ENCODE peak calls at places on chromosomes 7 and 10, in seven cellular contexts. One of them, this sample, is unnamed.

GRCh38 chr7:106283831-106284515 is 810 bp downstream of the NAMPT start:
- DNase-seq in activated T-helper 1 cell treated with anti-CD3 and anti-CD28 coated beads, Interleukin-2, amount 50 U/mL, for 16 hours: peak
- DNase-seq in AG20443: peak
- DNase-seq in uterus: peak
- DNase-seq in progenitor cell of endocrine pancreas: no peak
- DNase-seq in activated CD4-positive, alpha-beta T cell treated with anti-CD3 and anti-CD28 coated beads, Interleukin-2, amount 10 ng/mL, durations not matched to agents 7 days and 5 days: peak
- DNase-seq in nephron progenitor cell: peak
- DNase-seq in this sample: no peak

GRCh38 chr7:129569811-129570215 is 41.7 kb upstream of the NRF1 start:
- DNase-seq in activated T-helper 1 cell treated with anti-CD3 and anti-CD28 coated beads, Interleukin-2, amount 50 U/mL, for 16 hours: no peak
- DNase-seq in progenitor cell of endocrine pancreas: no peak
- DNase-seq in nephron progenitor cell: no peak
- DNase-seq in activated CD4-positive, alpha-beta T cell treated with anti-CD3 and anti-CD28 coated beads, Interleukin-2, amount 10 ng/mL, durations not matched to agents 7 days and 5 days: no peak
- DNase-seq in uterus: no peak
- DNase-seq in AG20443: peak
- DNase-seq in this sample: no peak

GRCh38 chr10:109737626-109738025 is 185.7 kb downstream of the XPNPEP1 start:
- DNase-seq in AG20443: no peak
- DNase-seq in uterus: no peak
- DNase-seq in nephron progenitor cell: no peak
- DNase-seq in activated CD4-positive, alpha-beta T cell treated with anti-CD3 and anti-CD28 coated beads, Interleukin-2, amount 10 ng/mL, durations not matched to agents 7 days and 5 days: no peak
- DNase-seq in progenitor cell of endocrine pancreas: no peak
- DNase-seq in activated T-helper 1 cell treated with anti-CD3 and anti-CD28 coated beads, Interleukin-2, amount 50 U/mL, for 16 hours: no peak
- DNase-seq in this sample: no peak

GRCh38 chr10:92965314-92965713 is 95.3 kb upstream of the CYP26C1 start:
- DNase-seq in progenitor cell of endocrine pancreas: no peak
- DNase-seq in activated T-helper 1 cell treated with anti-CD3 and anti-CD28 coated beads, Interleukin-2, amount 50 U/mL, for 16 hours: no peak
- DNase-seq in AG20443: peak
- DNase-seq in activated CD4-positive, alpha-beta T cell treated with anti-CD3 and anti-CD28 coated beads, Interleukin-2, amount 10 ng/mL, durations not matched to agents 7 days and 5 days: peak
- DNase-seq in uterus: no peak
- DNase-seq in nephron progenitor cell: peak
- DNase-seq in this sample: peak

GRCh38 chr10:131514454-131514853 is 202.9 kb upstream of the TCERG1L start:
- DNase-seq in activated T-helper 1 cell treated with anti-CD3 and anti-CD28 coated beads, Interleukin-2, amount 50 U/mL, for 16 hours: no peak
- DNase-seq in nephron progenitor cell: peak
- DNase-seq in uterus: no peak
- DNase-seq in activated CD4-positive, alpha-beta T cell treated with anti-CD3 and anti-CD28 coated beads, Interleukin-2, amount 10 ng/mL, durations not matched to agents 7 days and 5 days: no peak
- DNase-seq in AG20443: no peak
- DNase-seq in progenitor cell of endocrine pancreas: no peak
- DNase-seq in this sample: no peak

GRCh38 chr7:75885011-75885410 is 6.2 kb downstream of the RHBDD2 start:
- DNase-seq in activated T-helper 1 cell treated with anti-CD3 and anti-CD28 coated beads, Interleukin-2, amount 50 U/mL, for 16 hours: no peak
- DNase-seq in activated CD4-positive, alpha-beta T cell treated with anti-CD3 and anti-CD28 coated beads, Interleukin-2, amount 10 ng/mL, durations not matched to agents 7 days and 5 days: no peak
- DNase-seq in progenitor cell of endocrine pancreas: no peak
- DNase-seq in AG20443: no peak
- DNase-seq in nephron progenitor cell: no peak
- DNase-seq in uterus: no peak
- DNase-seq in this sample: no peak

GRCh38 chr7:6284055-6284400 is 11.6 kb upstream of the CYTH3 start:
- DNase-seq in activated CD4-positive, alpha-beta T cell treated with anti-CD3 and anti-CD28 coated beads, Interleukin-2, amount 10 ng/mL, durations not matched to agents 7 days and 5 days: no peak
- DNase-seq in AG20443: no peak
- DNase-seq in progenitor cell of endocrine pancreas: no peak
- DNase-seq in uterus: no peak
- DNase-seq in nephron progenitor cell: no peak
- DNase-seq in activated T-helper 1 cell treated with anti-CD3 and anti-CD28 coated beads, Interleukin-2, amount 50 U/mL, for 16 hours: no peak
- DNase-seq in this sample: no peak

GRCh38 chr7:37311282-37311868 is 137.3 kb downstream of the ELMO1 start:
- DNase-seq in uterus: no peak
- DNase-seq in AG20443: no peak
- DNase-seq in nephron progenitor cell: no peak
- DNase-seq in progenitor cell of endocrine pancreas: no peak
- DNase-seq in activated T-helper 1 cell treated with anti-CD3 and anti-CD28 coated beads, Interleukin-2, amount 50 U/mL, for 16 hours: peak
- DNase-seq in activated CD4-positive, alpha-beta T cell treated with anti-CD3 and anti-CD28 coated beads, Interleukin-2, amount 10 ng/mL, durations not matched to agents 7 days and 5 days: no peak
- DNase-seq in this sample: no peak

GRCh38 chr7:18402488-18403183 is 92.9 kb upstream of the HDAC9 start:
- DNase-seq in AG20443: peak
- DNase-seq in activated CD4-positive, alpha-beta T cell treated with anti-CD3 and anti-CD28 coated beads, Interleukin-2, amount 10 ng/mL, durations not matched to agents 7 days and 5 days: no peak
- DNase-seq in activated T-helper 1 cell treated with anti-CD3 and anti-CD28 coated beads, Interleukin-2, amount 50 U/mL, for 16 hours: no peak
- DNase-seq in nephron progenitor cell: no peak
- DNase-seq in uterus: no peak
- DNase-seq in progenitor cell of endocrine pancreas: no peak
- DNase-seq in this sample: no peak

GRCh38 chr10:12130237-12130872 is 878 bp downstream of the SEC61A2 start:
- DNase-seq in progenitor cell of endocrine pancreas: no peak
- DNase-seq in AG20443: peak
- DNase-seq in nephron progenitor cell: peak
- DNase-seq in activated T-helper 1 cell treated with anti-CD3 and anti-CD28 coated beads, Interleukin-2, amount 50 U/mL, for 16 hours: no peak
- DNase-seq in uterus: peak
- DNase-seq in activated CD4-positive, alpha-beta T cell treated with anti-CD3 and anti-CD28 coated beads, Interleukin-2, amount 10 ng/mL, durations not matched to agents 7 days and 5 days: peak
- DNase-seq in this sample: peak

GRCh38 chr7:27143022-27143949 is at the start of gene HOXA5:
- DNase-seq in nephron progenitor cell: peak
- DNase-seq in AG20443: no peak
- DNase-seq in uterus: peak
- DNase-seq in progenitor cell of endocrine pancreas: peak
- DNase-seq in activated T-helper 1 cell treated with anti-CD3 and anti-CD28 coated beads, Interleukin-2, amount 50 U/mL, for 16 hours: no peak
- DNase-seq in activated CD4-positive, alpha-beta T cell treated with anti-CD3 and anti-CD28 coated beads, Interleukin-2, amount 10 ng/mL, durations not matched to agents 7 days and 5 days: no peak
- DNase-seq in this sample: peak

GRCh38 chr10:67839957-67840356 is 2.0 kb upstream of the DNAJC12 start:
- DNase-seq in activated T-helper 1 cell treated with anti-CD3 and anti-CD28 coated beads, Interleukin-2, amount 50 U/mL, for 16 hours: no peak
- DNase-seq in activated CD4-positive, alpha-beta T cell treated with anti-CD3 and anti-CD28 coated beads, Interleukin-2, amount 10 ng/mL, durations not matched to agents 7 days and 5 days: no peak
- DNase-seq in nephron progenitor cell: no peak
- DNase-seq in AG20443: no peak
- DNase-seq in progenitor cell of endocrine pancreas: no peak
- DNase-seq in uterus: no peak
- DNase-seq in this sample: no peak

GRCh38 chr10:42979181-42979580 is 97.7 kb upstream of the RET start:
- DNase-seq in activated T-helper 1 cell treated with anti-CD3 and anti-CD28 coated beads, Interleukin-2, amount 50 U/mL, for 16 hours: no peak
- DNase-seq in progenitor cell of endocrine pancreas: no peak
- DNase-seq in activated CD4-positive, alpha-beta T cell treated with anti-CD3 and anti-CD28 coated beads, Interleukin-2, amount 10 ng/mL, durations not matched to agents 7 days and 5 days: no peak
- DNase-seq in nephron progenitor cell: no peak
- DNase-seq in uterus: peak
- DNase-seq in AG20443: no peak
- DNase-seq in this sample: peak

GRCh38 chr10:77417806-77418205 is 219.8 kb downstream of the KCNMA1 start:
- DNase-seq in activated CD4-positive, alpha-beta T cell treated with anti-CD3 and anti-CD28 coated beads, Interleukin-2, amount 10 ng/mL, durations not matched to agents 7 days and 5 days: no peak
- DNase-seq in uterus: peak
- DNase-seq in AG20443: no peak
- DNase-seq in nephron progenitor cell: no peak
- DNase-seq in progenitor cell of endocrine pancreas: no peak
- DNase-seq in activated T-helper 1 cell treated with anti-CD3 and anti-CD28 coated beads, Interleukin-2, amount 50 U/mL, for 16 hours: no peak
- DNase-seq in this sample: no peak

GRCh38 chr7:6256709-6257535 is 15.5 kb downstream of the CYTH3 start:
- DNase-seq in AG20443: peak
- DNase-seq in progenitor cell of endocrine pancreas: no peak
- DNase-seq in uterus: no peak
- DNase-seq in nephron progenitor cell: no peak
- DNase-seq in activated T-helper 1 cell treated with anti-CD3 and anti-CD28 coated beads, Interleukin-2, amount 50 U/mL, for 16 hours: no peak
- DNase-seq in activated CD4-positive, alpha-beta T cell treated with anti-CD3 and anti-CD28 coated beads, Interleukin-2, amount 10 ng/mL, durations not matched to agents 7 days and 5 days: no peak
- DNase-seq in this sample: no peak

GRCh38 chr7:47403341-47403866 is 178.5 kb downstream of the TNS3 start:
- DNase-seq in activated CD4-positive, alpha-beta T cell treated with anti-CD3 and anti-CD28 coated beads, Interleukin-2, amount 10 ng/mL, durations not matched to agents 7 days and 5 days: no peak
- DNase-seq in progenitor cell of endocrine pancreas: no peak
- DNase-seq in activated T-helper 1 cell treated with anti-CD3 and anti-CD28 coated beads, Interleukin-2, amount 50 U/mL, for 16 hours: no peak
- DNase-seq in AG20443: no peak
- DNase-seq in uterus: no peak
- DNase-seq in nephron progenitor cell: no peak
- DNase-seq in this sample: no peak

GRCh38 chr10:131034451-131034850 is 277.1 kb downstream of the TCERG1L start:
- DNase-seq in activated CD4-positive, alpha-beta T cell treated with anti-CD3 and anti-CD28 coated beads, Interleukin-2, amount 10 ng/mL, durations not matched to agents 7 days and 5 days: no peak
- DNase-seq in AG20443: no peak
- DNase-seq in activated T-helper 1 cell treated with anti-CD3 and anti-CD28 coated beads, Interleukin-2, amount 50 U/mL, for 16 hours: no peak
- DNase-seq in nephron progenitor cell: no peak
- DNase-seq in uterus: no peak
- DNase-seq in progenitor cell of endocrine pancreas: no peak
- DNase-seq in this sample: peak

GRCh38 chr10:62492012-62492869 is 118.1 kb downstream of the ZNF365 start:
- DNase-seq in AG20443: peak
- DNase-seq in uterus: no peak
- DNase-seq in activated T-helper 1 cell treated with anti-CD3 and anti-CD28 coated beads, Interleukin-2, amount 50 U/mL, for 16 hours: no peak
- DNase-seq in nephron progenitor cell: no peak
- DNase-seq in activated CD4-positive, alpha-beta T cell treated with anti-CD3 and anti-CD28 coated beads, Interleukin-2, amount 10 ng/mL, durations not matched to agents 7 days and 5 days: no peak
- DNase-seq in progenitor cell of endocrine pancreas: no peak
- DNase-seq in this sample: no peak

GRCh38 chr10:102812213-102812876 is 24.9 kb downstream of the CYP17A1 start:
- DNase-seq in activated CD4-positive, alpha-beta T cell treated with anti-CD3 and anti-CD28 coated beads, Interleukin-2, amount 10 ng/mL, durations not matched to agents 7 days and 5 days: peak
- DNase-seq in AG20443: no peak
- DNase-seq in uterus: no peak
- DNase-seq in progenitor cell of endocrine pancreas: no peak
- DNase-seq in nephron progenitor cell: no peak
- DNase-seq in activated T-helper 1 cell treated with anti-CD3 and anti-CD28 coated beads, Interleukin-2, amount 50 U/mL, for 16 hours: no peak
- DNase-seq in this sample: no peak

GRCh38 chr10:119302172-119302571 is 94.8 kb downstream of the GRK5 start:
- DNase-seq in progenitor cell of endocrine pancreas: no peak
- DNase-seq in activated CD4-positive, alpha-beta T cell treated with anti-CD3 and anti-CD28 coated beads, Interleukin-2, amount 10 ng/mL, durations not matched to agents 7 days and 5 days: peak
- DNase-seq in nephron progenitor cell: no peak
- DNase-seq in uterus: no peak
- DNase-seq in AG20443: no peak
- DNase-seq in activated T-helper 1 cell treated with anti-CD3 and anti-CD28 coated beads, Interleukin-2, amount 50 U/mL, for 16 hours: no peak
- DNase-seq in this sample: no peak

GRCh38 chr10:44811072-44811471 is 100.1 kb upstream of the TMEM72 start:
- DNase-seq in nephron progenitor cell: no peak
- DNase-seq in AG20443: no peak
- DNase-seq in activated CD4-positive, alpha-beta T cell treated with anti-CD3 and anti-CD28 coated beads, Interleukin-2, amount 10 ng/mL, durations not matched to agents 7 days and 5 days: no peak
- DNase-seq in uterus: no peak
- DNase-seq in progenitor cell of endocrine pancreas: no peak
- DNase-seq in activated T-helper 1 cell treated with anti-CD3 and anti-CD28 coated beads, Interleukin-2, amount 50 U/mL, for 16 hours: no peak
- DNase-seq in this sample: no peak

GRCh38 chr10:101830322-101831168 is 12.3 kb upstream of the OGA start:
- DNase-seq in progenitor cell of endocrine pancreas: peak
- DNase-seq in activated CD4-positive, alpha-beta T cell treated with anti-CD3 and anti-CD28 coated beads, Interleukin-2, amount 10 ng/mL, durations not matched to agents 7 days and 5 days: peak
- DNase-seq in activated T-helper 1 cell treated with anti-CD3 and anti-CD28 coated beads, Interleukin-2, amount 50 U/mL, for 16 hours: peak
- DNase-seq in AG20443: peak
- DNase-seq in nephron progenitor cell: peak
- DNase-seq in uterus: peak
- DNase-seq in this sample: peak

GRCh38 chr7:4882742-4883351 is 669 bp downstream of the RADIL start:
- DNase-seq in uterus: no peak
- DNase-seq in activated CD4-positive, alpha-beta T cell treated with anti-CD3 and anti-CD28 coated beads, Interleukin-2, amount 10 ng/mL, durations not matched to agents 7 days and 5 days: no peak
- DNase-seq in activated T-helper 1 cell treated with anti-CD3 and anti-CD28 coated beads, Interleukin-2, amount 50 U/mL, for 16 hours: no peak
- DNase-seq in nephron progenitor cell: peak
- DNase-seq in progenitor cell of endocrine pancreas: no peak
- DNase-seq in AG20443: no peak
- DNase-seq in this sample: peak

GRCh38 chr7:74583630-74584029 is 73.9 kb upstream of the GTF2I start:
- DNase-seq in activated T-helper 1 cell treated with anti-CD3 and anti-CD28 coated beads, Interleukin-2, amount 50 U/mL, for 16 hours: no peak
- DNase-seq in activated CD4-positive, alpha-beta T cell treated with anti-CD3 and anti-CD28 coated beads, Interleukin-2, amount 10 ng/mL, durations not matched to agents 7 days and 5 days: no peak
- DNase-seq in progenitor cell of endocrine pancreas: no peak
- DNase-seq in uterus: no peak
- DNase-seq in AG20443: no peak
- DNase-seq in nephron progenitor cell: no peak
- DNase-seq in this sample: peak

GRCh38 chr7:45563804-45564461 is 10.2 kb upstream of the ADCY1 start:
- DNase-seq in activated T-helper 1 cell treated with anti-CD3 and anti-CD28 coated beads, Interleukin-2, amount 50 U/mL, for 16 hours: no peak
- DNase-seq in progenitor cell of endocrine pancreas: no peak
- DNase-seq in uterus: no peak
- DNase-seq in AG20443: peak
- DNase-seq in activated CD4-positive, alpha-beta T cell treated with anti-CD3 and anti-CD28 coated beads, Interleukin-2, amount 10 ng/mL, durations not matched to agents 7 days and 5 days: no peak
- DNase-seq in nephron progenitor cell: no peak
- DNase-seq in this sample: no peak

GRCh38 chr10:99536400-99537254 is 3.9 kb downstream of the NKX2-3 start:
- DNase-seq in progenitor cell of endocrine pancreas: no peak
- DNase-seq in uterus: no peak
- DNase-seq in AG20443: no peak
- DNase-seq in activated T-helper 1 cell treated with anti-CD3 and anti-CD28 coated beads, Interleukin-2, amount 50 U/mL, for 16 hours: no peak
- DNase-seq in activated CD4-positive, alpha-beta T cell treated with anti-CD3 and anti-CD28 coated beads, Interleukin-2, amount 10 ng/mL, durations not matched to agents 7 days and 5 days: no peak
- DNase-seq in nephron progenitor cell: no peak
- DNase-seq in this sample: peak

GRCh38 chr7:37719077-37719476 is 35.5 kb downstream of the GPR141 start:
- DNase-seq in progenitor cell of endocrine pancreas: no peak
- DNase-seq in activated T-helper 1 cell treated with anti-CD3 and anti-CD28 coated beads, Interleukin-2, amount 50 U/mL, for 16 hours: no peak
- DNase-seq in AG20443: no peak
- DNase-seq in activated CD4-positive, alpha-beta T cell treated with anti-CD3 and anti-CD28 coated beads, Interleukin-2, amount 10 ng/mL, durations not matched to agents 7 days and 5 days: no peak
- DNase-seq in uterus: no peak
- DNase-seq in nephron progenitor cell: no peak
- DNase-seq in this sample: no peak

GRCh38 chr10:108970016-108970415 is 953.3 kb downstream of the XPNPEP1 start:
- DNase-seq in AG20443: peak
- DNase-seq in uterus: no peak
- DNase-seq in nephron progenitor cell: peak
- DNase-seq in activated T-helper 1 cell treated with anti-CD3 and anti-CD28 coated beads, Interleukin-2, amount 50 U/mL, for 16 hours: no peak
- DNase-seq in progenitor cell of endocrine pancreas: peak
- DNase-seq in activated CD4-positive, alpha-beta T cell treated with anti-CD3 and anti-CD28 coated beads, Interleukin-2, amount 10 ng/mL, durations not matched to agents 7 days and 5 days: peak
- DNase-seq in this sample: no peak

GRCh38 chr7:13047061-13047460 is 359.6 kb downstream of the ARL4A start:
- DNase-seq in nephron progenitor cell: no peak
- DNase-seq in progenitor cell of endocrine pancreas: no peak
- DNase-seq in uterus: no peak
- DNase-seq in activated T-helper 1 cell treated with anti-CD3 and anti-CD28 coated beads, Interleukin-2, amount 50 U/mL, for 16 hours: no peak
- DNase-seq in activated CD4-positive, alpha-beta T cell treated with anti-CD3 and anti-CD28 coated beads, Interleukin-2, amount 10 ng/mL, durations not matched to agents 7 days and 5 days: no peak
- DNase-seq in AG20443: no peak
- DNase-seq in this sample: no peak

GRCh38 chr7:158299607-158300006 is 288.0 kb downstream of the PTPRN2 start:
- DNase-seq in AG20443: no peak
- DNase-seq in activated T-helper 1 cell treated with anti-CD3 and anti-CD28 coated beads, Interleukin-2, amount 50 U/mL, for 16 hours: no peak
- DNase-seq in uterus: no peak
- DNase-seq in nephron progenitor cell: no peak
- DNase-seq in progenitor cell of endocrine pancreas: no peak
- DNase-seq in activated CD4-positive, alpha-beta T cell treated with anti-CD3 and anti-CD28 coated beads, Interleukin-2, amount 10 ng/mL, durations not matched to agents 7 days and 5 days: no peak
- DNase-seq in this sample: no peak

GRCh38 chr7:48009257-48009656 is 19.6 kb downstream of the SUN3 start:
- DNase-seq in AG20443: no peak
- DNase-seq in nephron progenitor cell: no peak
- DNase-seq in activated CD4-positive, alpha-beta T cell treated with anti-CD3 and anti-CD28 coated beads, Interleukin-2, amount 10 ng/mL, durations not matched to agents 7 days and 5 days: no peak
- DNase-seq in uterus: no peak
- DNase-seq in progenitor cell of endocrine pancreas: no peak
- DNase-seq in activated T-helper 1 cell treated with anti-CD3 and anti-CD28 coated beads, Interleukin-2, amount 50 U/mL, for 16 hours: no peak
- DNase-seq in this sample: no peak

GRCh38 chr10:114519306-114519669 is 115.0 kb upstream of the AFAP1L2 start:
- DNase-seq in activated T-helper 1 cell treated with anti-CD3 and anti-CD28 coated beads, Interleukin-2, amount 50 U/mL, for 16 hours: no peak
- DNase-seq in nephron progenitor cell: no peak
- DNase-seq in progenitor cell of endocrine pancreas: no peak
- DNase-seq in AG20443: peak
- DNase-seq in activated CD4-positive, alpha-beta T cell treated with anti-CD3 and anti-CD28 coated beads, Interleukin-2, amount 10 ng/mL, durations not matched to agents 7 days and 5 days: no peak
- DNase-seq in uterus: no peak
- DNase-seq in this sample: no peak

GRCh38 chr7:114910787-114911186 is 11.1 kb upstream of the MDFIC start:
- DNase-seq in progenitor cell of endocrine pancreas: no peak
- DNase-seq in activated T-helper 1 cell treated with anti-CD3 and anti-CD28 coated beads, Interleukin-2, amount 50 U/mL, for 16 hours: no peak
- DNase-seq in uterus: no peak
- DNase-seq in AG20443: peak
- DNase-seq in nephron progenitor cell: no peak
- DNase-seq in activated CD4-positive, alpha-beta T cell treated with anti-CD3 and anti-CD28 coated beads, Interleukin-2, amount 10 ng/mL, durations not matched to agents 7 days and 5 days: no peak
- DNase-seq in this sample: no peak

GRCh38 chr10:29119374-29119773 is 169.5 kb upstream of the LYZL1 start:
- DNase-seq in progenitor cell of endocrine pancreas: peak
- DNase-seq in uterus: peak
- DNase-seq in activated CD4-positive, alpha-beta T cell treated with anti-CD3 and anti-CD28 coated beads, Interleukin-2, amount 10 ng/mL, durations not matched to agents 7 days and 5 days: no peak
- DNase-seq in AG20443: peak
- DNase-seq in nephron progenitor cell: peak
- DNase-seq in activated T-helper 1 cell treated with anti-CD3 and anti-CD28 coated beads, Interleukin-2, amount 50 U/mL, for 16 hours: no peak
- DNase-seq in this sample: no peak